ENCODE peak calls at places on chromosomes 7 and 10, in six cellular contexts. K is A673, P is transverse colon, N is body of pancreas, E is esophagus muscularis mucosa, J is tibial artery. T is an unnamed sample. For H3K4me1, the result is how much of the 10 kb centered on the place peaks cover.

GRCh38 chr10:116985611-116986010 is 19.4 kb downstream of the SHTN1 start:
- DNase-seq in J (no peak), P (no peak), K (no peak), N (no peak), E (no peak), T (no peak)

GRCh38 chr10:34627331-34627730 is 187.8 kb downstream of the PARD3 start:
- DNase-seq in J (no peak), P (no peak), K (no peak), N (no peak), E (no peak), T (no peak)

GRCh38 chr10:78784454-78785414 is 284.0 kb upstream of the ZMIZ1 start:
- DNase-seq in J (no peak), P (no peak), E (no peak), K (no peak), N (no peak), T (no peak)

GRCh38 chr7:3028071-3028766 is 15.4 kb downstream of the CARD11 start:
- DNase-seq in E (no peak), N (peak), P (peak), K (no peak), J (peak), T (peak)

GRCh38 chr7:111937164-111937563 is 269.0 kb downstream of the DOCK4 start:
- DNase-seq in E (no peak), P (no peak), N (no peak), J (no peak), K (no peak), T (no peak)

GRCh38 chr10:133258818-133259602 is 17.7 kb downstream of the ADAM8 start:
- DNase-seq in K (peak), J (peak), E (no peak), P (peak), N (peak), T (peak)

GRCh38 chr10:96857613-96858012 is 25.5 kb downstream of the LCOR start:
- DNase-seq in J (no peak), E (no peak), N (no peak), K (no peak), P (no peak), T (no peak)

GRCh38 chr10:80186364-80187012 is 18.8 kb downstream of the ANXA11 start:
- DNase-seq in K (no peak), J (peak), N (no peak), E (no peak), P (no peak), T (no peak)

GRCh38 chr10:121601458-121601857 is 3.2 kb upstream of the FGFR2 start:
- DNase-seq in K (no peak), P (no peak), J (peak), E (no peak), N (no peak), T (no peak)

GRCh38 chr10:132845041-132845551 is 59.1 kb upstream of the NKX6-2 start:
- DNase-seq in K (no peak), E (no peak), P (no peak), J (peak), N (no peak), T (no peak)

GRCh38 chr10:35533565-35533964 is 71.6 kb upstream of the GJD4 start:
- DNase-seq in J (no peak), K (no peak), P (no peak), N (no peak), E (no peak), T (no peak)

GRCh38 chr10:32348297-32349198 is 1.6 kb upstream of the EPC1 start:
- DNase-seq in P (no peak), E (no peak), N (no peak), K (peak), J (no peak), T (no peak)

GRCh38 chr10:72875250-72876055 is 18.1 kb upstream of the OIT3 start:
- DNase-seq in K (peak), E (no peak), N (no peak), J (no peak), P (no peak), T (peak)

GRCh38 chr10:100909506-100910260 is 3.1 kb upstream of the SLF2 start:
- DNase-seq in J (no peak), K (peak), N (no peak), P (no peak), E (no peak), T (no peak)

GRCh38 chr7:150378115-150378852 is 846 bp upstream of the ZNF775 start:
- DNase-seq in E (peak), P (peak), J (no peak), N (peak), K (peak), T (no peak)

GRCh38 chr10:25405871-25406270 is 231.1 kb downstream of the GPR158 start:
- DNase-seq in J (no peak), E (no peak), P (no peak), N (no peak), K (no peak), T (peak)

GRCh38 chr10:133261726-133262325 is 14.8 kb downstream of the ADAM8 start:
- DNase-seq in J (peak), P (peak), K (peak), E (no peak), N (peak), T (no peak)

GRCh38 chr10:96038476-96039387 is 4.7 kb upstream of the CCNJ start:
- DNase-seq in P (no peak), J (no peak), N (no peak), K (no peak), E (no peak), T (peak)

GRCh38 chr10:43679509-43679908 is 30.8 kb upstream of the ZNF32 start:
- DNase-seq in N (peak), P (peak), E (no peak), K (peak), J (peak), T (no peak)

GRCh38 chr7:7720750-7721621 is 2.6 kb upstream of the RPA3 start:
- DNase-seq in N (no peak), E (no peak), J (no peak), P (no peak), K (no peak), T (no peak)

GRCh38 chr7:101618207-101618839 is 10.8 kb downstream of the MYL10 start:
- DNase-seq in E (no peak), N (no peak), K (no peak), P (no peak), J (no peak), T (no peak)

GRCh38 chr7:43615558-43616145 is 32.7 kb downstream of the STK17A start:
- DNase-seq in J (no peak), P (no peak), E (no peak), K (no peak), N (no peak), T (no peak)

GRCh38 chr7:1736469-1736817 is 66.4 kb downstream of the ELFN1 start:
- DNase-seq in N (no peak), K (no peak), J (no peak), P (no peak), E (no peak), T (no peak)

GRCh38 chr10:130013938-130014733 is 50.1 kb upstream of the EBF3 start:
- DNase-seq in K (no peak), N (no peak), E (peak), J (no peak), P (no peak), T (no peak)

GRCh38 chr10:113858541-113858940 is 4.1 kb downstream of the NHLRC2 start:
- DNase-seq in P (no peak), N (no peak), E (no peak), K (peak), J (no peak), T (no peak)

GRCh38 chr10:21334891-21335696 is 190.4 kb downstream of the SKIDA1 start:
- DNase-seq in K (peak), E (no peak), J (peak), P (no peak), N (no peak), T (peak)

GRCh38 chr10:50832171-50832751 is 53.2 kb downstream of the A1CF start:
- DNase-seq in E (no peak), N (no peak), J (no peak), P (no peak), K (no peak), T (no peak)

GRCh38 chr7:91846436-91846835 is 34.1 kb downstream of the MTERF1 start:
- DNase-seq in K (no peak), N (no peak), E (no peak), P (no peak), J (no peak), T (no peak)

GRCh38 chr10:36171546-36171945 is 529.5 kb upstream of the FZD8 start:
- DNase-seq in K (no peak), N (no peak), J (no peak), P (no peak), E (no peak), T (no peak)

GRCh38 chr7:36368496-36368895 is 21.2 kb upstream of the ANLN start:
- DNase-seq in E (no peak), K (no peak), J (no peak), N (no peak), P (no peak), T (no peak)

GRCh38 chr10:6224781-6225180 is 22.0 kb downstream of the PFKFB3 start:
- DNase-seq in K (no peak), J (no peak), N (no peak), E (no peak), P (no peak), T (no peak)

GRCh38 chr10:6838118-6838517 is 258.0 kb upstream of the PRKCQ start:
- DNase-seq in K (peak), N (no peak), E (no peak), P (no peak), J (no peak), T (no peak)

GRCh38 chr7:96657347-96658010 is 52.2 kb downstream of the SEM1 start:
- DNase-seq in K (no peak), J (no peak), N (no peak), E (no peak), P (no peak), T (no peak)

GRCh38 chr10:124722812-124723783 is 21.1 kb downstream of the FAM53B start:
- DNase-seq in E (no peak), K (no peak), P (peak), J (peak), N (no peak), T (peak)

GRCh38 chr10:86522385-86522855 is 828 bp upstream of the WAPL start:
- DNase-seq in P (no peak), K (no peak), E (no peak), J (no peak), N (no peak), T (no peak)

GRCh38 chr7:23011222-23011924 is 2.6 kb downstream of the HYCC1 start:
- DNase-seq in J (no peak), K (no peak), N (no peak), E (no peak), P (no peak), T (no peak)
- H3K4me1 ChIP-seq in J (under half), K (under half), N (under half), E (under half), P (under half), T (under half)

DNA sequence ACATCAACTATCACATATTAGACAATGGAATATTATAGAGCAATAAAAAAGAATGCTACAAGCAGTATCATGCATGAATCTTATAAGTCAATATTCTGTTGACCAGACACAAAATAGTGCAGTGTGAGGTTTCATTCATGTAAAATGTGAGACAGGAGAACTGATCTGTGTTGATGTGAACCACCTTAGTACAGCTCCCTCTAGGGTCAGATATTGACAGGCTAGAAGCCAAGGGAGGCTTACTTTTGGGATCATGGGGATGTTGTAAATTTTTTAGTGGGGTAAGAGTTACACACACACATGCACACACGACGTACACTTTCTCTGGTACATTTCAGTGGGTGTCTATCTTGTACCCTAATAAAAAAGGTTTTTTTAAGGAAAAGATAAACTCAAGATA is 231.6 kb upstream of the FOXK1 start:
- DNase-seq in E (peak), K (no peak), J (no peak), P (no peak), N (no peak), T (no peak)
- TF ChIP-seq CTCF in E (no peak), K (peak), J (no peak), P (no peak), N (no peak), T (no peak)

DNA sequence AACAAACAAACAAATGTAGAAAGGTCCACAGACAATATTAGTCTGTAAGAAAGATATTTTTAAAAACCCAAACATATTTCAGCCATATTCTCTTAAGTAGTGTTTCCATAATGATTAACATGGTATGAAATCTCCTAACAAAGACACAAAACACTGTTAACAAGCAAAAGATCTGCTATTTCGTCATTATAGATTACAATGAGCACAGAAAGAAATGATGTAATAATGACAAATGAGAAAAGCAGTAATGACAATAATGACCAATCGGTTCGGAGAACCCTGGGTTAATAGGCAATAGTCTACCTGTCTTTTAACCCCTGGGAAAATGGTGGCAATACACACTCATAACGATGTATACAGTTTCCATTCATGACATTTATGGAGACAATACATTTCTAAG is 39.5 kb upstream of the NCAPG2 start:
- DNase-seq in J (no peak), N (no peak), E (no peak), K (no peak), P (no peak), T (no peak)
- H3K27ac ChIP-seq in J (no peak), N (no peak), E (no peak), K (no peak), P (no peak), T (no peak)

GRCh38 chr10:22341936-22342222 is 3.4 kb upstream of the SPAG6 start:
- DNase-seq in J (no peak), K (no peak), E (no peak), N (no peak), P (no peak), T (no peak)

GRCh38 chr10:22339761-22340361 is 5.4 kb upstream of the SPAG6 start:
- DNase-seq in N (no peak), K (no peak), J (no peak), E (no peak), P (no peak), T (no peak)

GRCh38 chr10:22340362-22341189 is 4.7 kb upstream of the SPAG6 start:
- DNase-seq in K (peak), N (peak), E (no peak), P (peak), J (peak), T (peak)

GRCh38 chr10:22343761-22344160 is 1.5 kb upstream of the SPAG6 start:
- DNase-seq in K (no peak), J (no peak), E (no peak), P (no peak), N (no peak), T (no peak)

DNA sequence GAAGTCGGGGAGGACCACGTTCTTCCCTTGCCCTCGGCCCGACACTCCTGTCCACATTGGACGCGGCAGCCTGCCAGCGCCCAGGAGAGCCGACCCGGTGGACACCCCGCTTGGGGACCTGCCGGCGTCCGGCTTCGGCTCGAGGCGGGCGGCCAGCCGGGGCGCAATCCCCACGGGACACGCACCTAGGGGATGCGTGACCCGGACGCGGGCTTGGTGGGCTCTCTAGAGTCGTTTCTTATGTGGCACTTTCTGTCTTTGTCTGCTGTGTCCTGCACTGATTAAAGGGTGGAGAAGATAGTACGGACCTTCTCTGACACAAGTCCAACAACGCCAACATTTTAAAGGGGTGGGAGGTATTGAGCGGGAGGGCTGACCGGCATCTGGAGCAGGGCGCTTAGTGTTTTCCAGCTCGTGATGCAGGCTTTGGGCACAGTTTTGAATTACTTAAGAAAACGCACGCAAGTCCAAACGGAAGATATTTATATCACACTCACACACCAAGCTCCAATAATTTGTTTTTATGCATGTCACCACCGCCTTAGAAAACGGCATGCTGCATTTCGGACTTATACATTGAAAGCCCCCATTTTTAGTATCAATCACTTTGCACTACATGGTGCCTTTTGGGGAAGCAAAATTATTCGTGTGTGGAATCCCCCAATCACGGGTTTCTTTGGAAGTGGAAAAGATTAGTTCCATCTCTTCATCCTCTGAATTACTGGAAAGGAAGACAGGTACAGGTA is 3.9 kb upstream of the SPAG6 start:
- DNase-seq in J (peak), E (no peak), K (no peak), P (no peak), N (no peak), T (no peak)
- H3K4me1 ChIP-seq in J (under half), E (under half), K (under half), P (under half), N (under half), T (under half)

DNA sequence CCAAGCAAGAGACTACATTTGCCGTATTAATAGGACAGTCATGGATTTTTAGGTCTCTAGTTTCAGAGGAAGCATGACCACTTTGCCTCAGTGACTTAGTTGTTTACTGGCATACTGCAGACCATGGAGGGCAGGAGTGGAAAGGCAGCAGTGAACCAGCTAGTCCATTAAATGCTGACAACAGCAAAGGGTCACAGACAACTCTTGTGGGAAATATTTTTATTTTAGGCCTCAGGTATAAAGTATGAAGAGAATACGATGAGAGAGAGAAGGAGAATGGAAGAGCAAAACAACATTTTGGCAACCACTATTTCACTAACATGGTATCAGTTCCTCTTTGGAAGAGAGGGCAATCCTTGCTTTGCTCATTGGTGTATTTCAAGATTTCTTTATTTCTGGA is 118.0 kb downstream of the RELN start:
- DNase-seq in P (no peak), J (no peak), K (no peak), E (no peak), N (no peak), T (no peak)
- TF ChIP-seq CTCF in P (no peak), J (no peak), K (no peak), E (no peak), N (no peak), T (no peak)

GRCh38 chr7:139084709-139085108 is 24.8 kb downstream of the ZC3HAV1 start:
- DNase-seq in E (no peak), J (no peak), K (no peak), N (no peak), P (no peak), T (no peak)
- H3K27ac ChIP-seq in E (no peak), J (no peak), K (no peak), N (no peak), P (no peak), T (no peak)

T was measured in foreskin keratinocyte.